ENCODE peak calls at places on chromosomes 6 and 20, in nine cellular contexts. C is CD4-positive, CD25-positive, alpha-beta regulatory T cell; M is gastrocnemius medialis; S is T-helper 17 cell; Y is tibial artery; K is heart left ventricle; T is GM23248; G is CD4-positive, alpha-beta T cell; E is prostate gland. Z is an unnamed sample.
A peak's percentile ranks its signal among the peaks of the same experiment; 100 is the strongest.

GRCh38 chr20:12695937-12696336 is 312.8 kb upstream of the SPTLC3 start:
- DNase-seq in C (no peak), M (no peak), S (no peak), Y (no peak), K (no peak), T (no peak), G (no peak), E (no peak), Z (no peak)

GRCh38 chr6:36276581-36277536 is 7.0 kb downstream of the PNPLA1 start:
- DNase-seq in C (no peak), M (no peak), S (no peak), Y (no peak), K (no peak), T (no peak), G (no peak), E (no peak), Z (no peak)

GRCh38 chr20:50555687-50556086 is 45.5 kb downstream of the PTPN1 start:
- DNase-seq in C (no peak), M (no peak), S (no peak), Y (no peak), K (no peak), T (no peak), G (no peak), E (no peak), Z (no peak)

GRCh38 chr6:33433001-33433559 is 13.2 kb downstream of the SYNGAP1 start:
- DNase-seq in C (no peak), M (no peak), S (no peak), Y (no peak), K (no peak), T (no peak), G (no peak), E (no peak), Z (no peak)

GRCh38 chr6:157283330-157283898 is 39.9 kb downstream of the TMEM242 start:
- DNase-seq in C (no peak), M (no peak), S (no peak), Y (no peak), K (no peak), T (peak; percentile 8), G (no peak), E (no peak), Z (no peak)

GRCh38 chr20:17749979-17750721 is 50.4 kb downstream of the BANF2 start:
- DNase-seq in C (no peak), M (peak; percentile 36), S (no peak), Y (peak; percentile 45), K (peak; percentile 83), T (peak; percentile 69), G (no peak), E (no peak), Z (no peak)

GRCh38 chr6:145756170-145756662 is 20.9 kb upstream of the EPM2A start:
- DNase-seq in C (no peak), M (no peak), S (no peak), Y (peak; percentile 37), K (no peak), T (peak; percentile 79), G (no peak), E (peak; percentile 12), Z (no peak)

GRCh38 chr20:21214431-21214830 is 88.5 kb downstream of the KIZ start:
- DNase-seq in C (no peak), M (no peak), S (no peak), Y (no peak), K (no peak), T (no peak), G (no peak), E (no peak), Z (no peak)

GRCh38 chr20:13756551-13756950 is 28.2 kb downstream of the ESF1 start:
- DNase-seq in C (no peak), M (no peak), S (no peak), Y (no peak), K (no peak), T (no peak), G (no peak), E (no peak), Z (no peak)

GRCh38 chr20:37533154-37533715 is 5.6 kb upstream of the BLCAP start:
- DNase-seq in C (no peak), M (no peak), S (no peak), Y (no peak), K (no peak), T (peak; percentile 27), G (no peak), E (no peak), Z (no peak)

GRCh38 chr6:139582956-139583355 is 208.5 kb upstream of the CITED2 start:
- DNase-seq in C (no peak), M (no peak), S (no peak), Y (no peak), K (no peak), T (no peak), G (no peak), E (no peak), Z (no peak)

GRCh38 chr6:161210857-161211256 is 63.0 kb downstream of the AGPAT4 start:
- DNase-seq in C (no peak), M (no peak), S (no peak), Y (no peak), K (no peak), T (no peak), G (no peak), E (no peak), Z (no peak)
- H3K9me3 ChIP-seq in C (peaks cover 6% of the 10 kb centered on the region), M (no peaks in the 10 kb centered on the region), S (no peaks in the 10 kb centered on the region), Y (no peaks in the 10 kb centered on the region), K (peaks cover 16% of the 10 kb centered on the region), T (no peaks in the 10 kb centered on the region), G (peaks cover 4% of the 10 kb centered on the region), E (no peaks in the 10 kb centered on the region), Z (no peaks in the 10 kb centered on the region)

GRCh38 chr20:63368151-63368550 is 7.0 kb upstream of the CHRNA4 start:
- DNase-seq in C (no peak), M (no peak), S (no peak), Y (no peak), K (no peak), T (no peak), G (no peak), E (no peak), Z (no peak)
- H3K9me3 ChIP-seq in C (no peaks in the 10 kb centered on the region), M (no peaks in the 10 kb centered on the region), S (no peaks in the 10 kb centered on the region), Y (no peaks in the 10 kb centered on the region), K (no peaks in the 10 kb centered on the region), T (no peaks in the 10 kb centered on the region), G (no peaks in the 10 kb centered on the region), E (no peaks in the 10 kb centered on the region), Z (no peaks in the 10 kb centered on the region)

DNA sequence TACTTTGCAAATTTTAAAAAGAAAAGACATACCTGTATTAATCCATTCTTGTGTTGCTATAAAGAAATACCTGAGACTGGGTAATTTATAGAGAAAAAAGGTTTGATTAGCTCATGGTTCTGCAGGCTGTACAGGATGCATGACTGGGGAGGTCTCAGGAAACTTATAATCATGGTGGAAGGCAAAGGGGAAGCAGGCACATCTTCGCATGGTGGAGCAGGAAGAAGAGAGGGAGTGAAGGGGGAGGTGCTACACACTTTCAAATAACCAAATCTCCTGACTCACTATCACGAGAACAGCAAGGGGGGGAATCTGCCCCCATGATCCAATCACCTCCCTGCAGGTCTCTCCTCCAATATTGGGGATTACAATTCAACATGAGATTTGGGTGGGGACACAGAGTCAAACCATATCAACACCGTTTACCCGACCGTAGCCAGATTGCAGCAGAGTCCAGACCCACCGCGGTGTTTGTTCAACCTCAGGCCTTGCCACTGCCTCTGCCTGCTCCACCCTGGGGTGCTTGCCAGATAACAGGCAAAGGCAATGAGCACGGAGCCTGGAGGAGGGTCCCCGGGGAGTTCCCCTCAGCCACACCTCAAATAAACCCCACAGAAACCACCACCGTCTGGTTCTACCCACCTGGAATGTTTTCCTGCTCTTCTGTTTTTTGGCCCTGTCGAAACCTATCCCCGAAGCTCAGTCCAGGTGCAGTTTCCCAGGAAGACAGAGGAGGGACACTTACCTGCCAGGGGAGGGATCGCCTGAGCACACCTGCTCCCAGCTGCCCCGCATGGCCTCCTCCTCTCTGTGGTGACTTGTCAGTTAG is 142.2 kb upstream of the AFDN start:
- DNase-seq in C (no peak), M (no peak), S (no peak), Y (no peak), K (no peak), T (no peak), G (no peak), E (no peak), Z (no peak)
- H3K9me3 ChIP-seq in C (no peaks in the 10 kb centered on the region), M (no peaks in the 10 kb centered on the region), S (no peaks in the 10 kb centered on the region), Y (no peaks in the 10 kb centered on the region), K (no peaks in the 10 kb centered on the region), T (no peaks in the 10 kb centered on the region), G (no peaks in the 10 kb centered on the region), E (no peaks in the 10 kb centered on the region), Z (no peaks in the 10 kb centered on the region)

DNA sequence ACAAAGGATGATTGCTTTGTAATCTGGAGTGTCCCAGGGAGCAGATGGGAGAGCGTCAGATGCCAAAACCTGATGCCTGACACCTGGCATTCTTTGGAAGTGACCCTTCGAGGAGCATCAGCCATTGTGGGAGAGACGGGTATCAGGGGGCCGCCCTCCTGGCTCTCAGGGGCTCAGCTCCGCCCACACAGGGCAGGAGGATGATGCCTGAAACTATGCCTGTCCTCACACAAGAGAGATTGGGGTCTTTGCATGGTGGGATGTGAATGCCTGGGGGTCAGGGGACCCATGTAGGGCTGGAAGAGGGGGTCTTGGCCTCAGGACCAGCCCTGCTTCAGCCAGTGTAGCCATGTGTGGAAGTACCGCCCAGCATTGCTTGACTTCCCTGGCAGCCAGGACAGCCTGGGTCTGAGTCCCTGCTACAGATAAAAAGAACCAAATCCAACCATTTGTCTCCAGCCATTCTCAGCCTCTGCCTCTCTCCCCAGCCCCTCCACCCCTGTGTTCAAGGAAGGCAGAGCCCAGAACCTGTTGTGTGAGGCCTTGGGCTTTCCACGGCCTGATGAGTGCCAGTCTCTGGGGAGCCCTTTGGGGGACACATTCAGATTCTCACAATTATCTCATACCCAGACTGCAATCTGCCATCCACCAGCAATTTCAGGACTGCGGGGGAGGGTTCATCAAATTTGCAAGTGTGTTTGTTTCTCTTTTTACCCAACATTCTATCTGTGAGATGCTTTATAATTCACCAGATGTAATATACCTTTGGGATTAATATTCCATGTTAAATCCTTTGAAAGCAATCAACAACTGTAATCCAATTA is 371.2 kb downstream of the PREX1 start:
- DNase-seq in C (no peak), M (no peak), S (no peak), Y (no peak), K (no peak), T (no peak), G (no peak), E (no peak), Z (no peak)
- H3K9me3 ChIP-seq in C (no peaks in the 10 kb centered on the region), M (no peaks in the 10 kb centered on the region), S (no peaks in the 10 kb centered on the region), Y (no peaks in the 10 kb centered on the region), K (no peaks in the 10 kb centered on the region), T (no peaks in the 10 kb centered on the region), G (no peaks in the 10 kb centered on the region), E (no peaks in the 10 kb centered on the region), Z (no peaks in the 10 kb centered on the region)

DNA sequence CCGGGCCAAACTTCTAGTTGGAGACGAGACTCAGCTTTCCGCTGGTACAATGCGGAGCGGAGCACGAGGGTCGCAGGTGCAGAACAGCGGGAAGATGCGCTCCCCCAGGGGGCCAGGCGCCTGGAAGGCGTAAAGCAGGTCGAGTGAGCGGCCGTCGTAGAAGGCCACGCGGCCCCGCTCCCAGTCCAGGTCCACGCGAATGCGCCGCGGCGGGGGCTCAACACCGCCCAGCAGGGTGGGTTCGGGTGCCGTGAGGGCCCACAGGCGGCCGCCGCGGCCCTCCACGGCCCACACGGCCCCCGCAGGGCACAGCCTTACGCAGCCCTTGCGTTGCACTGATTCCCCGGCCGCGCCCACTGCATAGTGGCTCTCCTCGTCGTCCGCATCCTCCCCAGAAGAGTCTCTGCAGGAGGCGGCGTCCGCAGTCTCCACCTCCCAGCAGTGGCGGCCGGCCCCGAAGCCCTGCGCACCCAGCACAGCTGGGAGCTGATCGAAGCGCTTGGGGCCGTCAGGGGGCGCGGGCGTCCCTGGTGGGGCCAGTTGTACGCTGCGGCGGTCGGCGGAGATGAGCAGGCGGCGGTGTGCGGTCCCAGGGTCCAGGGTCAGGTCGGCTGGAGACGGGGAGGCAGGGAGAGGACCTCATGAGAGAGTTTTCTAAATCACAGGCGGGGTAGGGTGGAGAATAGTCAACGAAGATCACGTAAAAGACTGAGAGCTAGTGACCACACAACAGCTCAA is 4.3 kb downstream of the PPP1R11 start:
- DNase-seq in C (no peak), M (no peak), S (no peak), Y (no peak), K (peak; percentile 45), T (peak; percentile 51), G (no peak), E (no peak), Z (no peak)
- H3K9me3 ChIP-seq in C (no peaks in the 10 kb centered on the region), M (no peaks in the 10 kb centered on the region), S (no peaks in the 10 kb centered on the region), Y (no peaks in the 10 kb centered on the region), K (no peaks in the 10 kb centered on the region), T (no peaks in the 10 kb centered on the region), G (no peaks in the 10 kb centered on the region), E (no peaks in the 10 kb centered on the region), Z (no peaks in the 10 kb centered on the region)